ENCODE peak calls at places on chromosomes 13 and 19, in seven cellular contexts. X, F, P, I, B, T and W are unnamed samples.

GRCh38 chr19:10842788-10843187 is 5.4 kb upstream of the C19orf38 start:
- DNase-seq in T (no peak), B (no peak), I (no peak), X (no peak), P (no peak), F (no peak), W (no peak)

GRCh38 chr19:34976611-34977010 is 12.6 kb upstream of the ZNF792 start:
- DNase-seq in B (no peak), X (no peak), F (no peak), P (no peak), I (no peak), T (no peak), W (no peak)

GRCh38 chr13:49356224-49356623 is 87.6 kb downstream of the CAB39L start:
- DNase-seq in B (no peak), I (peak), X (no peak), F (no peak), P (no peak), T (peak), W (peak)

GRCh38 chr13:80655778-80656518 is 315.0 kb upstream of the SPRY2 start:
- DNase-seq in X (peak), I (no peak), P (no peak), F (no peak), B (no peak), T (no peak), W (no peak)

GRCh38 chr13:27599845-27600553 is 20.3 kb downstream of the LNX2 start:
- DNase-seq in I (peak), X (no peak), T (peak), F (no peak), P (no peak), B (no peak), W (peak)

GRCh38 chr19:11191934-11192333 is 5.4 kb downstream of the KANK2 start:
- DNase-seq in P (no peak), T (no peak), I (no peak), X (no peak), B (no peak), F (no peak), W (no peak)

GRCh38 chr13:108269601-108270328 is at the start of gene TNFSF13B:
- DNase-seq in I (peak), F (no peak), X (no peak), P (peak), T (no peak), B (peak), W (no peak)

GRCh38 chr19:42942187-42942789 is 5.3 kb upstream of the PSG7 start:
- DNase-seq in B (no peak), P (peak), I (peak), F (no peak), X (no peak), T (no peak), W (no peak)

GRCh38 chr19:389935-390289 is 19.0 kb downstream of the C2CD4C start:
- DNase-seq in P (no peak), B (no peak), F (no peak), X (no peak), T (no peak), I (no peak), W (no peak)

GRCh38 chr13:99197257-99197651 is 3.4 kb upstream of the UBAC2 start:
- DNase-seq in B (no peak), T (no peak), P (no peak), X (no peak), I (no peak), F (no peak), W (no peak)

GRCh38 chr13:113020323-113021080 is 51.5 kb downstream of the MCF2L start:
- DNase-seq in T (no peak), X (no peak), B (no peak), I (no peak), F (no peak), P (no peak), W (no peak)

GRCh38 chr13:25478186-25478585 is 106.4 kb downstream of the ATP8A2 start:
- DNase-seq in P (no peak), B (no peak), I (no peak), F (no peak), X (no peak), T (no peak), W (no peak)

GRCh38 chr19:41883463-41883820 is 458 bp downstream of the ARHGEF1 start:
- DNase-seq in X (no peak), B (no peak), T (no peak), F (no peak), I (no peak), P (no peak), W (no peak)

GRCh38 chr13:47798906-47799305 is 202.2 kb downstream of the SUCLA2 start:
- DNase-seq in X (no peak), P (no peak), I (peak), T (no peak), B (no peak), F (no peak), W (no peak)

GRCh38 chr19:3492919-3493318 is 7.6 kb downstream of the DOHH start:
- DNase-seq in F (no peak), B (no peak), P (no peak), I (no peak), X (no peak), T (no peak), W (no peak)

GRCh38 chr19:44212865-44213346 is 574 bp downstream of the ZNF227 start:
- DNase-seq in T (no peak), P (no peak), I (peak), F (no peak), B (no peak), X (no peak), W (peak)

GRCh38 chr13:35485451-35485850 is 9.0 kb upstream of the MAB21L1 start:
- DNase-seq in F (no peak), B (no peak), T (no peak), P (no peak), X (no peak), I (no peak), W (no peak)

GRCh38 chr19:45876411-45877197 is 9.3 kb downstream of the IRF2BP1 start:
- DNase-seq in X (no peak), T (no peak), F (no peak), P (peak), B (no peak), I (no peak), W (no peak)

GRCh38 chr19:58154287-58154678 is 3.7 kb upstream of the ZNF329 start:
- DNase-seq in F (no peak), X (peak), P (peak), I (peak), T (peak), B (no peak), W (peak)

GRCh38 chr19:4556574-4557185 is 2.8 kb downstream of the SEMA6B start:
- DNase-seq in B (no peak), X (no peak), T (no peak), P (peak), F (no peak), I (peak), W (no peak)

GRCh38 chr19:33094504-33095067 is 13.6 kb downstream of the GPATCH1 start:
- DNase-seq in I (no peak), X (no peak), F (no peak), B (no peak), P (no peak), T (no peak), W (no peak)

GRCh38 chr19:38877781-38878574 is at the start of gene RINL:
- DNase-seq in T (no peak), B (peak), I (no peak), F (peak), X (no peak), P (no peak), W (no peak)

GRCh38 chr13:109191422-109191821 is 562.0 kb downstream of the MYO16 start:
- DNase-seq in X (no peak), I (no peak), P (no peak), T (no peak), F (no peak), B (no peak), W (no peak)

GRCh38 chr19:1618157-1619093 is 13.2 kb upstream of the UQCR11 start:
- DNase-seq in X (peak), F (no peak), I (no peak), P (peak), B (peak), T (no peak), W (peak)

GRCh38 chr13:21321269-21321668 is 137.8 kb downstream of the ZDHHC20 start:
- DNase-seq in P (no peak), I (no peak), X (no peak), T (no peak), F (no peak), B (no peak), W (no peak)

GRCh38 chr13:75443356-75443958 is 38.5 kb downstream of the TBC1D4 start:
- DNase-seq in B (no peak), T (no peak), P (no peak), F (no peak), I (no peak), X (no peak), W (no peak)

GRCh38 chr13:21218351-21219043 is 42.0 kb downstream of the MRPL57 start:
- DNase-seq in F (no peak), P (no peak), X (no peak), T (no peak), I (no peak), B (no peak), W (no peak)

GRCh38 chr19:46614114-46614701 is 10.7 kb downstream of the PTGIR start:
- DNase-seq in I (peak), X (peak), P (peak), B (peak), F (peak), T (peak), W (peak)

GRCh38 chr13:73325351-73326214 is 266.8 kb downstream of the KLF5 start:
- DNase-seq in X (peak), T (no peak), B (no peak), P (no peak), I (peak), F (no peak), W (peak)

GRCh38 chr19:10402441-10403038 is 802 bp downstream of the CDC37 start:
- DNase-seq in X (no peak), I (no peak), T (no peak), F (no peak), P (no peak), B (no peak), W (peak)

GRCh38 chr19:34120846-34121639 is 51.3 kb upstream of the LSM14A start:
- DNase-seq in X (peak), I (peak), P (peak), F (no peak), B (peak), T (peak), W (peak)

GRCh38 chr13:40076765-40077362 is 421.4 kb downstream of the COG6 start:
- DNase-seq in T (no peak), I (no peak), P (no peak), B (no peak), F (no peak), X (no peak), W (no peak)

GRCh38 chr13:42836930-42837329 is 55.5 kb downstream of the FAM216B start:
- DNase-seq in X (peak), F (no peak), I (peak), T (peak), B (no peak), P (no peak), W (peak)

GRCh38 chr19:48490980-48491792 is 20.4 kb downstream of the LMTK3 start:
- DNase-seq in I (no peak), F (peak), T (no peak), B (peak), X (peak), P (peak), W (no peak)

GRCh38 chr13:31859546-31859945 is 120.2 kb downstream of the RXFP2 start:
- DNase-seq in X (no peak), P (no peak), I (no peak), B (no peak), F (peak), T (no peak), W (no peak)

GRCh38 chr19:41808663-41809566 is 12.5 kb downstream of the CEACAM3 start:
- DNase-seq in I (no peak), P (no peak), F (peak), B (no peak), T (no peak), X (no peak), W (no peak)

GRCh38 chr13:88754141-88754540 is 1083.0 kb downstream of the SLITRK5 start:
- DNase-seq in P (no peak), I (no peak), F (no peak), X (no peak), B (no peak), T (no peak), W (no peak)

GRCh38 chr13:59111711-59112110 is 1052.0 kb downstream of the DIAPH3 start:
- DNase-seq in P (no peak), B (no peak), F (no peak), I (peak), T (no peak), X (no peak), W (peak)

GRCh38 chr13:31223640-31224039 is 23.9 kb downstream of the B3GLCT start:
- DNase-seq in B (no peak), P (no peak), F (no peak), T (no peak), I (no peak), X (no peak), W (no peak)

GRCh38 chr13:110832531-110832930 is 82.3 kb downstream of the ANKRD10 start:
- DNase-seq in X (no peak), T (no peak), P (no peak), F (no peak), I (no peak), B (no peak), W (no peak)